ENCODE peak calls at places on chromosome 19, in nine cellular contexts. Y is AG09319, M is HFFc6, U is astrocyte of the spinal cord, S is fibroblast of lung, H is fibroblast of mammary gland, A is AG09309, V is suprapubic skin, D is PC-3. K is an unnamed sample.
A peak's percentile ranks its signal among the peaks of the same experiment; 100 is the strongest.

GRCh38 chr19:53424968-53425597 is 6.7 kb upstream of the ZNF761 start:
- DNase-seq in Y (peak; percentile 19), M (peak; percentile 42), U (peak; percentile 50), S (peak; percentile 71), H (peak; percentile 71), A (peak; percentile 28), V (peak; percentile 72), D (peak; percentile 69), K (peak; percentile 80)

GRCh38 chr19:1233361-1233667 is 4.5 kb downstream of the CBARP start:
- DNase-seq in Y (no peak), M (no peak), U (no peak), S (no peak), H (no peak), A (no peak), V (no peak), D (no peak), K (no peak)

GRCh38 chr19:9640956-9641355 is 19.9 kb upstream of the ZNF561 start:
- DNase-seq in Y (no peak), M (no peak), U (no peak), S (no peak), H (no peak), A (no peak), V (no peak), D (peak; percentile 64), K (no peak)

GRCh38 chr19:51097166-51097736 is 11.0 kb downstream of the CTU1 start:
- DNase-seq in Y (no peak), M (peak; percentile 47), U (peak; percentile 52), S (peak; percentile 51), H (peak; percentile 77), A (no peak), V (no peak), D (peak; percentile 77), K (peak; percentile 74)

GRCh38 chr19:7925171-7925837 is 631 bp downstream of the CTXN1 start:
- DNase-seq in Y (no peak), M (peak; percentile 47), U (peak; percentile 68), S (peak; percentile 71), H (peak; percentile 67), A (no peak), V (peak; percentile 84), D (peak; percentile 84), K (peak; percentile 91)

GRCh38 chr19:8030906-8031305 is 21.7 kb upstream of the CCL25 start:
- DNase-seq in Y (no peak), M (no peak), U (no peak), S (no peak), H (no peak), A (no peak), V (no peak), D (no peak), K (no peak)

GRCh38 chr19:46537136-46538097 is 41.8 kb upstream of the PNMA8B start:
- DNase-seq in Y (no peak), M (peak; percentile 36), U (no peak), S (peak; percentile 40), H (peak; percentile 48), A (no peak), V (no peak), D (peak; percentile 54), K (peak; percentile 77)

GRCh38 chr19:38852231-38853044 is 2.7 kb upstream of the HNRNPL start:
- DNase-seq in Y (no peak), M (peak; percentile 85), U (peak; percentile 54), S (peak; percentile 60), H (peak; percentile 75), A (no peak), V (peak; percentile 85), D (peak; percentile 57), K (peak; percentile 85)

GRCh38 chr19:38035515-38036495 is 128.8 kb downstream of the SIPA1L3 start:
- DNase-seq in Y (no peak), M (peak; percentile 77), U (peak; percentile 55), S (no peak), H (peak; percentile 54), A (no peak), V (no peak), D (no peak), K (no peak)

GRCh38 chr19:11361037-11361770 is 6.0 kb downstream of the PLPPR2 start:
- DNase-seq in Y (no peak), M (no peak), U (no peak), S (no peak), H (no peak), A (no peak), V (no peak), D (no peak), K (no peak)

GRCh38 chr19:5459360-5459759 is 4.1 kb downstream of the ZNRF4 start:
- DNase-seq in Y (no peak), M (no peak), U (no peak), S (peak; percentile 25), H (no peak), A (no peak), V (no peak), D (no peak), K (no peak)

GRCh38 chr19:21143846-21144245 is 2.0 kb downstream of the ZNF431 start:
- DNase-seq in Y (no peak), M (no peak), U (no peak), S (no peak), H (peak; percentile 28), A (no peak), V (no peak), D (no peak), K (peak; percentile 28)

DNA sequence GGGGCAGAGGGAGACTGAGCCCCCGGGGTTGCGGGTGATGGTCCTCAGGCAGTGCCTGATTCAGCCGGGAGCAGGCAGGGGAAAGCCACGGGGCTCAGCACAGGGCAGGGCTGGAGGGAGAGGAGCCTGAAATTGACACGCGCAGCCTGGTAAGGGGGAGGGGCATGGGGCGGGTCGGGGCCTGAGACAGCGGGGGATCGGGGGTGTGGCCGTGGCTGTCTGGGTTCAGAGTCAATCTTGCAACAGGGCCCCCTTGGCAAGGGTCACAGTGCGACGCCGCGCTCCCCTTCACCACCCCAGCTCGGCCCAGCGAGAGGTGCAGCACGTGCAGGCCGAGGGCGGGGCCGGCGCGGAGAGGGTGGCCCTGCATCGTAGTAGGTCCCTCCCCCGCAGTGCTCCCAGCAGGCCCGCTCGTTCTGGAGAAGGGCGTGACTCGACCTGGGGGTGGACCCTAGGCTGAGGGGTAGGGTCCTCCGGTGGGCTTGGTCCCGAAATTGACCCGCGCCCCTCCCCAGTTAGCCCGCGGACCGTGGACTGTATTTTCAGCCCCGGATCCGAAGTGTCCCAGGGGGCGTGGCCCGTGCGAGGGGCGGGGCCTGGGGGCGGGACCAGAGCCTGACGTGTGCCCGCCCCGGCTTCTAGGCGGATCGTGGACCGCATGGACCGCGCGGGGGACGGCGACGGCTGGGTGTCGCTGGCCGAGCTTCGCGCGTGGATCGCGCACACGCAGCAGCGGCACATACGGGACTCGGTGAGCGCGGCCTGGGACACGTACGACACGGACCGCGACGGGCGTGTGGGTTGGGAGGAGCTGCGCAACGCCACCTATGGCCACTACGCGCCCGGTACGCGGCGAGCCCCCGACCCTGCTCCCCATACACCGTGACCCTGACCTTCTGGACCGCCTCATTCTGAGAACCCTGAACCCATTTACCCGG is 6.0 kb downstream of the RCN3 start:
- DNase-seq in Y (no peak), M (no peak), U (peak; percentile 51), S (peak; percentile 54), H (peak; percentile 35), A (no peak), V (peak; percentile 88), D (peak; percentile 68), K (peak; percentile 88)
- TF ChIP-seq CTCF in Y (no peak), M (peak; percentile 23), U (peak; percentile 40), S (no peak), H (no peak), A (no peak), V (no peak), D (peak; percentile 51), K (peak; percentile 65)

DNA sequence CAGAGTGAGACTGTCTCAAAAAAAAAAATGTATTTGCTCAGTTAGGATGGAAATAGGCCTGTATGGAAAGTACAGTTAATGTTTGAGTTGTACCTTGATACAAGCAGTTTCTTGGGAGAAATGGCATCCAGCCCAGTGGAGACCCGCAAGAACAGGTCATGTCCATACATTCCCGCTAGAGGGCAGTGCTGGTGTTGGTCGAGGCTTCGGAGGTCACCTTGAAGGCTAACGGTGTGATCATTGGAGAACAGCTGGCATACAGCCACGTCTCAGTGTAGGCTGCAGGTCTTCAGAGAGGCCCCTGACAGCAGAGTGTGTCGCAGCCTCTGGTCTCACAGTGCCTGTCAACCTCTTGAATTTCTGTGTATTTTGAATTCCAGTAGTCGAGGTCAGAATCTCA is 7.5 kb downstream of the ZNF610 start:
- DNase-seq in Y (no peak), M (no peak), U (no peak), S (peak; percentile 23), H (peak; percentile 31), A (no peak), V (peak; percentile 60), D (peak; percentile 8), K (peak; percentile 77)
- TF ChIP-seq CTCF in Y (peak; percentile 19), M (peak; percentile 69), U (peak; percentile 35), S (no peak), H (peak; percentile 36), A (peak; percentile 48), V (peak; percentile 33), D (peak; percentile 50), K (peak; percentile 73)

GRCh38 chr19:12896460-12896859 is 5.5 kb downstream of the GCDH start:
- DNase-seq in Y (no peak), M (no peak), U (no peak), S (no peak), H (no peak), A (no peak), V (no peak), D (no peak), K (no peak)

GRCh38 chr19:12899891-12900518 is 9.0 kb downstream of the GCDH start:
- DNase-seq in Y (no peak), M (no peak), U (no peak), S (no peak), H (no peak), A (no peak), V (no peak), D (no peak), K (peak; percentile 76)
- TF ChIP-seq CTCF in Y (no peak), M (no peak), U (no peak), S (no peak), H (no peak), A (no peak), V (no peak), D (no peak), K (no peak)

GRCh38 chr19:2276429-2276989 is 5.5 kb downstream of the PEAK3 start:
- DNase-seq in Y (no peak), M (no peak), U (no peak), S (no peak), H (no peak), A (no peak), V (no peak), D (no peak), K (no peak)

GRCh38 chr19:2274185-2274711 is 7.7 kb downstream of the PEAK3 start:
- DNase-seq in Y (no peak), M (no peak), U (no peak), S (no peak), H (no peak), A (no peak), V (peak; percentile 62), D (no peak), K (no peak)

GRCh38 chr19:2273356-2274184 is 8.4 kb downstream of the PEAK3 start:
- DNase-seq in Y (no peak), M (peak; percentile 40), U (peak; percentile 54), S (peak; percentile 66), H (peak; percentile 73), A (no peak), V (peak; percentile 82), D (peak; percentile 66), K (peak; percentile 92)

GRCh38 chr19:2275588-2276428 is 6.2 kb downstream of the PEAK3 start:
- DNase-seq in Y (no peak), M (no peak), U (no peak), S (no peak), H (no peak), A (no peak), V (peak; percentile 66), D (no peak), K (no peak)

GRCh38 chr19:2274937-2275535 is 6.9 kb downstream of the PEAK3 start:
- DNase-seq in Y (no peak), M (peak; percentile 70), U (peak; percentile 53), S (peak; percentile 59), H (peak; percentile 76), A (no peak), V (peak; percentile 78), D (peak; percentile 66), K (peak; percentile 60)
- TF ChIP-seq CTCF in Y (peak; percentile 61), M (peak; percentile 78), U (peak; percentile 60), S (peak; percentile 48), H (peak; percentile 76), A (peak; percentile 58), V (peak; percentile 33), D (peak; percentile 56), K (no peak)

K was measured in activated CD8-positive, alpha-beta T cell treated with anti-CD3 and anti-CD28 coated beads for 36 hours.